ENCODE peak calls at places on chromosomes 4 and X, in ten cellular contexts. L is cardiac fibroblast, C is fibroblast of pulmonary artery, O is nephron progenitor cell, A is suprapubic skin, M is prostate gland, J is omental fat pad, U is upper lobe of left lung, V is IMR-90, G is GM12865. W is an unnamed sample.

GRCh38 chrX:120290107-120290506 is 21.2 kb downstream of the TMEM255A start:
- DNase-seq in L (no peak), C (no peak), O (no peak), A (no peak), M (no peak), J (no peak), U (no peak), V (no peak), G (no peak), W (no peak)

GRCh38 chrX:13220916-13221315 is 98.9 kb downstream of the ATXN3L start:
- DNase-seq in L (peak), C (no peak), O (no peak), A (no peak), M (no peak), J (no peak), U (no peak), V (peak), G (peak), W (no peak)

GRCh38 chrX:95885074-95885473 is 799.6 kb upstream of the DIAPH2 start:
- DNase-seq in L (peak), C (peak), O (no peak), A (no peak), M (peak), J (no peak), U (no peak), V (no peak), G (no peak), W (no peak)

GRCh38 chrX:56745019-56745418 is 16.0 kb downstream of the NBDY start:
- DNase-seq in L (peak), C (peak), O (no peak), A (no peak), M (no peak), J (no peak), U (no peak), V (peak), G (no peak), W (no peak)

GRCh38 chr4:146510942-146511341 is 10.8 kb downstream of the SLC10A7 start:
- DNase-seq in L (no peak), C (no peak), O (no peak), A (no peak), M (no peak), J (no peak), U (no peak), V (no peak), G (no peak), W (no peak)

GRCh38 chr4:186840222-186840701 is 116.6 kb upstream of the FAT1 start:
- DNase-seq in L (peak), C (no peak), O (no peak), A (no peak), M (no peak), J (no peak), U (no peak), V (peak), G (no peak), W (no peak)

GRCh38 chr4:20456416-20456815 is 204.7 kb downstream of the SLIT2 start:
- DNase-seq in L (peak), C (no peak), O (no peak), A (no peak), M (no peak), J (no peak), U (no peak), V (peak), G (no peak), W (no peak)

GRCh38 chrX:31057691-31058090 is 14.2 kb downstream of the FTHL17 start:
- DNase-seq in L (no peak), C (no peak), O (no peak), A (no peak), M (no peak), J (no peak), U (no peak), V (no peak), G (no peak), W (peak)

GRCh38 chrX:2677764-2678163 is 13.3 kb upstream of the CD99 start:
- DNase-seq in L (peak), C (peak), O (no peak), A (peak), M (peak), J (no peak), U (no peak), V (peak), G (no peak), W (no peak)

GRCh38 chr4:77021614-77022089 is 54.1 kb downstream of the CCNI start:
- DNase-seq in L (peak), C (peak), O (no peak), A (no peak), M (peak), J (no peak), U (no peak), V (peak), G (no peak), W (no peak)

GRCh38 chrX:123976671-123977316 is 15.3 kb downstream of the STAG2 start:
- DNase-seq in L (peak), C (peak), O (no peak), A (no peak), M (no peak), J (no peak), U (no peak), V (peak), G (no peak), W (no peak)

GRCh38 chrX:2371026-2371778 is 129.6 kb downstream of the DHRSX start:
- DNase-seq in L (no peak), C (no peak), O (no peak), A (no peak), M (no peak), J (no peak), U (no peak), V (no peak), G (no peak), W (no peak)

GRCh38 chrX:119004920-119005524 is 30.6 kb downstream of the LONRF3 start:
- DNase-seq in L (peak), C (peak), O (peak), A (no peak), M (peak), J (no peak), U (peak), V (peak), G (peak), W (peak)

GRCh38 chrX:133670394-133670793 is 255.1 kb upstream of the GPC4 start:
- DNase-seq in L (peak), C (peak), O (peak), A (no peak), M (peak), J (no peak), U (no peak), V (peak), G (peak), W (no peak)

GRCh38 chrX:120310861-120311631 is at the start of gene TMEM255A:
- DNase-seq in L (no peak), C (no peak), O (peak), A (no peak), M (no peak), J (no peak), U (peak), V (no peak), G (no peak), W (peak)

GRCh38 chrX:13759152-13759718 is 24.7 kb downstream of the OFD1 start:
- DNase-seq in L (no peak), C (no peak), O (no peak), A (no peak), M (no peak), J (no peak), U (no peak), V (no peak), G (peak), W (no peak)

GRCh38 chr4:39812500-39812899 is 114.6 kb downstream of the UBE2K start:
- DNase-seq in L (no peak), C (no peak), O (no peak), A (peak), M (no peak), J (no peak), U (no peak), V (no peak), G (no peak), W (peak)

GRCh38 chr4:89708903-89709361 is 128.0 kb downstream of the SNCA start:
- DNase-seq in L (no peak), C (peak), O (no peak), A (no peak), M (no peak), J (no peak), U (no peak), V (peak), G (no peak), W (no peak)

GRCh38 chrX:150767045-150767395 is 73.8 kb downstream of the MTMR1 start:
- DNase-seq in L (peak), C (peak), O (no peak), A (no peak), M (no peak), J (no peak), U (no peak), V (no peak), G (no peak), W (no peak)

GRCh38 chr4:24645765-24646550 is 61.6 kb upstream of the DHX15 start:
- DNase-seq in L (no peak), C (no peak), O (no peak), A (no peak), M (no peak), J (no peak), U (no peak), V (no peak), G (no peak), W (no peak)

GRCh38 chrX:102063445-102064074 is 61.9 kb upstream of the TCEAL2 start:
- DNase-seq in L (no peak), C (no peak), O (no peak), A (no peak), M (no peak), J (no peak), U (no peak), V (no peak), G (no peak), W (no peak)

GRCh38 chrX:105701310-105702052 is 120.9 kb upstream of the NRK start:
- DNase-seq in L (peak), C (peak), O (no peak), A (no peak), M (no peak), J (no peak), U (no peak), V (no peak), G (no peak), W (no peak)

GRCh38 chrX:134761788-134762187 is 103.5 kb upstream of the PLAC1 start:
- DNase-seq in L (peak), C (no peak), O (no peak), A (no peak), M (no peak), J (no peak), U (no peak), V (no peak), G (peak), W (peak)

GRCh38 chr4:42345962-42346544 is 51.2 kb upstream of the SHISA3 start:
- DNase-seq in L (no peak), C (no peak), O (no peak), A (no peak), M (no peak), J (no peak), U (peak), V (no peak), G (no peak), W (no peak)

GRCh38 chr4:169854090-169854489 is 96.3 kb upstream of the HPF1 start:
- DNase-seq in L (no peak), C (no peak), O (no peak), A (no peak), M (no peak), J (no peak), U (no peak), V (no peak), G (no peak), W (no peak)

GRCh38 chrX:119809185-119809666 is 17.8 kb upstream of the RPL39 start:
- DNase-seq in L (no peak), C (peak), O (no peak), A (no peak), M (no peak), J (no peak), U (no peak), V (peak), G (no peak), W (no peak)

GRCh38 chrX:69546978-69547377 is 42.9 kb downstream of the NALF2 start:
- DNase-seq in L (no peak), C (no peak), O (no peak), A (no peak), M (no peak), J (no peak), U (no peak), V (no peak), G (no peak), W (no peak)

GRCh38 chrX:15158350-15158735 is 111.5 kb downstream of the ASB9 start:
- DNase-seq in L (no peak), C (no peak), O (no peak), A (no peak), M (no peak), J (no peak), U (no peak), V (no peak), G (no peak), W (no peak)

DNA sequence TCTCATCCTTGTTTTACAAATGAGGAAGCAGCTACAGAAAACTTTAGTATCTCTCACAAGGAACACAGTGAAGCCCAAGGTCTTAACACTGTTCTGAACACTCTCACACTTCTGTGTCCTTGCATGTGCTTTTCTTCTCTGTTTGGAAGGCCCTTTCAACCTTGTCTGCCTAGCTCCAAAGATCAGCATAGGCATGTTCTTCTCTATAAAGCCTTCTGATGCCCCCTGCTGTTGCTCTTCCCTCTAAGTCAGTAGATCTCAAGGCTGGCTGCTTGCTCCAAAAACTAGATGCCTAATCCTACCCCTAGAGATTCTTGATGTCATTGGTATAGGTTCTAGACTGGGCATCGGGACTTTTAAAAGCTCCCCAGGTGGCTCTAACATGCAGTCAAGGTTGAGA is 5.9 kb downstream of the APOO start:
- DNase-seq in L (peak), C (peak), O (peak), A (no peak), M (peak), J (no peak), U (no peak), V (peak), G (peak), W (peak)
- TF ChIP-seq CTCF in L (peak), C (peak), O (no peak), A (peak), M (peak), J (no peak), U (peak), V (peak), G (peak), W (no peak)

GRCh38 chr4:157294575-157294974 is 74.0 kb downstream of the GRIA2 start:
- DNase-seq in L (no peak), C (no peak), O (no peak), A (no peak), M (no peak), J (no peak), U (no peak), V (no peak), G (no peak), W (no peak)

GRCh38 chr4:157287445-157287844 is 66.9 kb downstream of the GRIA2 start:
- DNase-seq in L (no peak), C (no peak), O (no peak), A (no peak), M (no peak), J (no peak), U (no peak), V (no peak), G (no peak), W (no peak)

GRCh38 chr4:157290622-157291021 is 70.1 kb downstream of the GRIA2 start:
- DNase-seq in L (no peak), C (no peak), O (no peak), A (no peak), M (no peak), J (no peak), U (no peak), V (no peak), G (no peak), W (no peak)

GRCh38 chr4:157291071-157291470 is 70.5 kb downstream of the GRIA2 start:
- DNase-seq in L (no peak), C (no peak), O (no peak), A (no peak), M (no peak), J (no peak), U (no peak), V (no peak), G (no peak), W (no peak)
- TF ChIP-seq CTCF in L (no peak), C (no peak), O (no peak), A (no peak), M (no peak), J (no peak), U (no peak), V (peak), G (no peak), W (no peak)

DNA sequence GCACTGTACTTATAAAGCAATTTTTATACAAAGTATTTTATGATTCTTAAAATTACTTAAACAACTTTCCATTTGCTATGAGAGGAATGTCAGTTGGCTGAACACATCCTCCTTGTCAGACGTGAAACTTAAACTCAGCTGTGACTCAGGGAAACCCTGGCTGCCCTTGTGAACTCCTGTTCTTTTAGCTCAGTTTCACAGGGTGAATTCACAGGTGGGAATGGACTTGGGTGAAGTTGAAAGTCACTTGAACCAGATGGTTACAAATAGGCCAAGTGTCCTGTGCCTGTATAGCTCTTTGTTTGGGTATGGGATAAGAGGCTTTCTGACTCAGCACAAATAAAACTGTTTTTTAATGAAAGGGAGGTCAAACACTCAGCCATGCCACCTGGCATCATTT is 67.4 kb upstream of the FAM47B start:
- DNase-seq in L (peak), C (peak), O (no peak), A (no peak), M (no peak), J (no peak), U (no peak), V (peak), G (no peak), W (no peak)
- TF ChIP-seq CTCF in L (no peak), C (no peak), O (no peak), A (no peak), M (no peak), J (no peak), U (no peak), V (no peak), G (no peak), W (no peak)

DNA sequence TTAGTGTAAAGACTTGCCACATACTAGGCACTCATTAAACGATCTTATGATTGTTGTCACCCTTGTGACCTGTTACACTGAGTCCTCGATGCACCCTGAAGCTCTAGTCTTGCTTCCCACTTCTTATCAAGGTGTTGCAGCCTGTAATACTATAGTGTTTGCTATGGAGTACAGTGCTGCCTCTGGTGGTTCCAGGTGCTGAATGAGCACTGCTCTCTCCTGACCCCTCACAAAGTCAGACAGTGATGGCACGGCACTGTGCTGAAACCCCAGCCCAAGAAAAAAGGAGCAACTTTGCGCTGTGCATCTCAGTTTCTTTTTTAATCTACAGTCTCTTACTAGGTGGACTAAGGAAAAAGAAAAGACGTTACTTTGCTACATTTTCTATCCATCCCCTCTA is 106.3 kb downstream of the GC start:
- DNase-seq in L (no peak), C (no peak), O (no peak), A (no peak), M (no peak), J (no peak), U (no peak), V (no peak), G (no peak), W (no peak)
- TF ChIP-seq CTCF in L (no peak), C (no peak), O (no peak), A (no peak), M (no peak), J (no peak), U (no peak), V (no peak), G (no peak), W (no peak)

W was measured in activated CD8-positive, alpha-beta T cell treated with anti-CD3 and anti-CD28 coated beads for 36 hours.